ENCODE peak calls at places on chromosomes 12 and 14, in four cellular contexts. W is cardiac muscle cell; Y is CD8-positive, alpha-beta T cell; D is lung. E is an unnamed sample.

GRCh38 chr12:6264402-6265037 is 46.0 kb upstream of the PLEKHG6 start:
- DNase-seq in W (no peak), Y (no peak), D (peak; percentile 75), E (no peak)

GRCh38 chr12:124177276-124177950 is 117.5 kb upstream of the RFLNA start:
- DNase-seq in D (no peak), W (no peak), Y (no peak), E (no peak)

GRCh38 chr14:90454041-90455000 is 57.5 kb downstream of the CALM1 start:
- DNase-seq in D (peak; percentile 59), Y (no peak), W (peak; percentile 86), E (peak; percentile 58)

GRCh38 chr12:49389092-49389703 is 21.9 kb downstream of the SPATS2 start:
- DNase-seq in W (no peak), Y (peak; percentile 58), D (peak; percentile 32), E (no peak)

GRCh38 chr12:71195338-71195896 is 37.6 kb upstream of the TSPAN8 start:
- DNase-seq in Y (no peak), D (no peak), W (no peak), E (no peak)

GRCh38 chr14:92948647-92949046 is 25.7 kb downstream of the CHGA start:
- DNase-seq in W (no peak), Y (no peak), D (no peak), E (no peak)

GRCh38 chr14:96586056-96586455 is 83.9 kb downstream of the PAPOLA start:
- DNase-seq in D (no peak), W (no peak), Y (no peak), E (no peak)

GRCh38 chr14:68552597-68552996 is 240.3 kb downstream of the ZFP36L1 start:
- DNase-seq in Y (no peak), W (no peak), D (no peak), E (peak; percentile 97)

GRCh38 chr12:116542345-116542950 is 16.7 kb upstream of the MAP1LC3B2 start:
- DNase-seq in D (no peak), Y (no peak), W (no peak), E (no peak)

GRCh38 chr14:29197557-29197956 is 431.0 kb downstream of the FOXG1 start:
- DNase-seq in D (no peak), W (no peak), Y (no peak), E (no peak)

GRCh38 chr12:89345830-89346740 is 6.2 kb downstream of the DUSP6 start:
- DNase-seq in D (peak; percentile 72), Y (no peak), W (peak; percentile 91), E (peak; percentile 82)

GRCh38 chr12:79452906-79453305 is 237.9 kb downstream of the PAWR start:
- DNase-seq in D (no peak), Y (no peak), W (no peak), E (no peak)

GRCh38 chr14:65096323-65097089 is 5.8 kb downstream of the MAX start:
- DNase-seq in W (peak; percentile 77), Y (no peak), D (no peak), E (no peak)

GRCh38 chr14:59243174-59243573 is 54.7 kb downstream of the DAAM1 start:
- DNase-seq in D (no peak), Y (no peak), W (no peak), E (no peak)

GRCh38 chr12:131135786-131136538 is 182.3 kb downstream of the ADGRD1 start:
- DNase-seq in W (no peak), D (no peak), Y (no peak), E (no peak)

GRCh38 chr12:12892670-12893290 is 1.4 kb downstream of the GPRC5A start:
- DNase-seq in W (no peak), D (peak; percentile 87), Y (no peak), E (no peak)

GRCh38 chr14:24316597-24316950 is 5.3 kb downstream of the LTB4R start:
- DNase-seq in Y (no peak), D (no peak), W (no peak), E (no peak)

GRCh38 chr12:53413485-53414215 is 10.0 kb upstream of the AMHR2 start:
- DNase-seq in D (no peak), W (no peak), Y (no peak), E (no peak)

GRCh38 chr14:68670344-68670725 is 122.5 kb downstream of the ZFP36L1 start:
- DNase-seq in W (no peak), Y (no peak), D (no peak), E (no peak)

GRCh38 chr14:77682158-77682553 is 25.7 kb downstream of the ALKBH1 start:
- DNase-seq in D (no peak), W (peak; percentile 11), Y (no peak), E (no peak)

GRCh38 chr12:1593232-1594044 is 943 bp downstream of the FBXL14 start:
- DNase-seq in D (peak; percentile 51), Y (peak; percentile 42), W (no peak), E (peak; percentile 48)

GRCh38 chr12:10354502-10354901 is 35.3 kb downstream of the KLRK1 start:
- DNase-seq in Y (no peak), D (no peak), W (peak; percentile 66), E (peak; percentile 28)

GRCh38 chr14:73026845-73027542 is at the start of gene ZFYVE1:
- DNase-seq in W (peak; percentile 99), D (peak; percentile 96), Y (peak; percentile 82), E (peak; percentile 97)

GRCh38 chr12:122944588-122944987 is 21.7 kb downstream of the ABCB9 start:
- DNase-seq in W (peak; percentile 58), Y (no peak), D (no peak), E (peak; percentile 79)

GRCh38 chr12:13465641-13466040 is 269.1 kb downstream of the EMP1 start:
- DNase-seq in Y (no peak), W (peak; percentile 17), D (no peak), E (no peak)

GRCh38 chr12:1928439-1929121 is 10.1 kb upstream of the CACNA2D4 start:
- DNase-seq in Y (no peak), D (no peak), W (no peak), E (no peak)

GRCh38 chr12:34333337-34333736 is 311.0 kb downstream of the ALG10 start:
- DNase-seq in D (no peak), W (no peak), Y (no peak), E (no peak)

GRCh38 chr14:70721542-70721941 is 79.8 kb downstream of the TTC9 start:
- DNase-seq in Y (no peak), W (no peak), D (no peak), E (no peak)

GRCh38 chr12:67747869-67748760 is 99.6 kb downstream of the DYRK2 start:
- DNase-seq in W (peak; percentile 60), Y (no peak), D (no peak), E (peak; percentile 43)

GRCh38 chr14:76050797-76051392 is 65.3 kb downstream of the IFT43 start:
- DNase-seq in D (peak; percentile 41), W (peak; percentile 76), Y (peak; percentile 39), E (peak; percentile 79)

GRCh38 chr12:47391566-47391965 is 311.8 kb upstream of the AMIGO2 start:
- DNase-seq in W (no peak), D (no peak), Y (peak; percentile 37), E (no peak)

GRCh38 chr12:18643673-18644072 is 94.1 kb downstream of the PLCZ1 start:
- DNase-seq in D (no peak), W (peak; percentile 81), Y (no peak), E (peak; percentile 10)

GRCh38 chr14:23366163-23366921 is 1.4 kb upstream of the EFS start:
- DNase-seq in W (peak; percentile 85), D (peak; percentile 51), Y (no peak), E (peak; percentile 93)

GRCh38 chr14:81453166-81453766 is 53.1 kb upstream of the STON2 start:
- DNase-seq in W (peak; percentile 70), D (peak; percentile 52), Y (peak; percentile 37), E (peak; percentile 74)

GRCh38 chr14:79605863-79606262 is 605.4 kb downstream of the DIO2 start:
- DNase-seq in Y (no peak), W (no peak), D (no peak), E (peak; percentile 45)

GRCh38 chr14:35818346-35819115 is 7.6 kb upstream of the BRMS1L start:
- DNase-seq in Y (no peak), W (peak; percentile 61), D (no peak), E (peak; percentile 30)

GRCh38 chr14:98227000-98227726 is 1044.8 kb downstream of the BCL11B start:
- DNase-seq in W (no peak), Y (no peak), D (no peak), E (no peak)

DNA sequence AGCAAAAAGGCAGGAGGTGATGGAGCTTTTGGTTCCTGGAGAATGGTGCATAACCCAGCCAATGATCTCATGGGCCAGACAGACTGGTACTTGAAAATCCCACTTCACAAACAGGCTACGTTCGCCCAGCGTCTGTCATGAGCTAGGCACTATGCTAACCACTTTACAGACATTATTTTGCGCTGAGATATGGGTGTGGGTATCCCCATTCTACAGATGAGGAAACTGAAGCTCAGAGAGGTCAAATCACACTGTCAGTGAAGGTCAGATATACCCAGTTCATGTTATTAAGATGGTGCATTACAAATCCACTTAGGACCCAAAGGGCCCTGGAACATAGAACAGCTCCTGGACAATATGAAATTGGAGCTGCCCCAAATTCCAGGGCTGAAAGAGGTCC is 1.7 kb downstream of the CCDC63 start:
- DNase-seq in D (no peak), Y (no peak), W (no peak), E (no peak)
- H3K27me3 ChIP-seq in D (no peaks in the 10 kb centered on the region), Y (peaks cover 11% of the 10 kb centered on the region), W (no peaks in the 10 kb centered on the region), E (no peaks in the 10 kb centered on the region)

DNA sequence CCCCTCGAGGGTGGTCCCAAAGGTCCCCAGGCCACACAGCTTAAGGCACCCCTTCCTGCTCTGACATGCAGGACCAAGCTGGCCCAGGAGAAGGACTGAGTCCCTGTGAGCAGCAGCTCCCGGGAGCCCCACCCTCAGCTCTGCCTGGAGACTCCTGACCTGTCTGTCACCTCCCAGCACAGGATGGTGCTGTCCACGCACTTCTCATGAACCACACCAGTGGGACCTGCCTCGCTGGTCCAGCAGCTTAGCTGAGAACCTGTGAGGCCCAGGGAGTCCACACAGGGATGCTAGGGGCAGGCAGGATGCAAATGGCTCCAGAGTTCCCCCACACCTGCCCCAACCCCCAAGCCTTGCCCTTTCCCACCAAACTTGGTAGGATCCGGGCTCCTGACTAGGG is 27.7 kb downstream of the CCDC85C start:
- DNase-seq in Y (no peak), W (no peak), D (no peak), E (no peak)
- H3K4me1 ChIP-seq in Y (no peaks in the 10 kb centered on the region), W (peaks cover 81% of the 10 kb centered on the region), D (peaks cover 78% of the 10 kb centered on the region), E (peaks cover 75% of the 10 kb centered on the region)

DNA sequence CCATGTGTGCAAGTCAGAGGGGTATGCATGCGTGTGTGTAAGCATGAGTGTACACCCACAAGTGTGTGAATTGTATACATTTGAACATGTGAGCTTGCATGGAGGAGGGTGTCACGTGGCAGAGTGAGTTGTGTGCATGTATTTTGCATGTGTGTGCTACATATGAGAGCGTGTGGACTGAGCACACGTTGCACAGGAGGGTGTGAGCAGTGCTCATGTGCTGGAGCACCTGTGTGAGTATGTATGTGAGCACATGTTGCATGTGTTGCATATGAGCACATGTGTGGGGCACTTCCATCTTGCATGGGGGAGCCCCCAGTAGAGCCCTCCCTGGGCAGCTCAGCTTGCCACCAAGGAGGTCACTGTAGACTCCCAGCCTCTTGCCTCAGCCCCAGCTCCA is 180.2 kb upstream of the MYL2 start:
- DNase-seq in W (no peak), D (no peak), Y (no peak), E (no peak)
- H3K4me3 ChIP-seq in W (no peak overlapping the region), D (no peak overlapping the region), Y (no peak overlapping the region), E (no peak overlapping the region)

DNA sequence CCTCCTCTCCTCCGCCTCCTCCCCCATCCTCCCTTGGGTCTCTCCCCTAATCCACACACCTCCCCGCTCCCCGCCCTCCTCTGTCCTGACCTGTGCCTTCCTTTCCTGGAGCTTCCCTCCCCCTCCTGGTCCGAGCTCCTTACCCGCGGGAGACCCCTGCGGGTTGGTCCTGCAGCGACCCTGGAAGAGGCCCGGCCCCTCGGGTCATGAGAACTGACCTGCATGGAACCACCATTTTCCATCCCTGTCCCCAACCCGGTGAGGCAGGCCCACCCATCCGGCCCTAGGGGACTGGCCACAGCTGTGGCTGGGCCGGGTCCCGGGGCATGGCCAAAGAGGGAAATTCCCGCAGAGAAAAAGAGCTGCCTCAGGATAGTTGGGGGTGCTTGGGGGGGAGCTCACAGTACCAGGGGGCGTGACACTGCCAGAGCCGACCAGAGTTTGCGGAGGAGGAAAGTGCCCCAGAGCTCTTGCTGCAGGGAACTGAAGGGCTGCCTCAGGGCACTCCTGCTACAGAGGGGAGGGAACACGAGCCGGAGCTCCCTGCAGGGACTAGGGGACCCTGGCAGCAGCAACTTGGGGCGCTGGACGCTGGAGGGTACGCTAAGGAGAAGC is 613 bp downstream of the ARHGEF40 start:
- DNase-seq in D (no peak), W (peak; percentile 60), Y (no peak), E (peak; percentile 65)
- H3K27me3 ChIP-seq in D (no peaks in the 10 kb centered on the region), W (no peaks in the 10 kb centered on the region), Y (peaks cover 33% of the 10 kb centered on the region), E (no peaks in the 10 kb centered on the region)

E was measured in SJCRH30.